ENCODE peak calls at places on chromosome 19, in six cellular contexts. Q, A, B, G, C and J are unnamed samples.

GRCh38 chr19:41214161-41214560 is 4.9 kb upstream of the AXL start:
- DNase-seq in Q (no peak), A (no peak), B (no peak), G (no peak), C (no peak), J (no peak)

GRCh38 chr19:342801-343421 is 1.7 kb downstream of the MIER2 start:
- DNase-seq in Q (no peak), A (no peak), B (no peak), G (no peak), C (no peak), J (peak)

GRCh38 chr19:17105548-17105947 is 30.0 kb downstream of the MYO9B start:
- DNase-seq in Q (no peak), A (no peak), B (no peak), G (no peak), C (no peak), J (no peak)

GRCh38 chr19:33293255-33294057 is 8.9 kb downstream of the CEBPA start:
- DNase-seq in Q (no peak), A (peak), B (no peak), G (no peak), C (no peak), J (no peak)

GRCh38 chr19:12111176-12111575 is 29.0 kb downstream of the ZNF20 start:
- DNase-seq in Q (no peak), A (no peak), B (no peak), G (no peak), C (no peak), J (no peak)

GRCh38 chr19:32131037-32131436 is 214.4 kb upstream of the ZNF507 start:
- DNase-seq in Q (no peak), A (no peak), B (no peak), G (no peak), C (no peak), J (no peak)

GRCh38 chr19:39199025-39199424 is 2.3 kb downstream of the NCCRP1 start:
- DNase-seq in Q (no peak), A (no peak), B (no peak), G (no peak), C (no peak), J (no peak)

GRCh38 chr19:46460981-46461380 is 10.4 kb downstream of the PNMA8A start:
- DNase-seq in Q (no peak), A (no peak), B (no peak), G (no peak), C (no peak), J (no peak)

GRCh38 chr19:44072543-44073401 is 813 bp downstream of the ZNF284 start:
- DNase-seq in Q (no peak), A (peak), B (no peak), G (no peak), C (no peak), J (no peak)

GRCh38 chr19:6065685-6066365 is 44.5 kb downstream of the RFX2 start:
- DNase-seq in Q (no peak), A (peak), B (peak), G (peak), C (peak), J (no peak)

GRCh38 chr19:4388171-4389063 is 11.9 kb downstream of the SH3GL1 start:
- DNase-seq in Q (no peak), A (no peak), B (no peak), G (no peak), C (no peak), J (no peak)

GRCh38 chr19:48624067-48624594 is 4.8 kb downstream of the SPHK2 start:
- DNase-seq in Q (peak), A (peak), B (peak), G (peak), C (peak), J (peak)

GRCh38 chr19:31497709-31498108 is 148.5 kb upstream of the TSHZ3 start:
- DNase-seq in Q (no peak), A (no peak), B (no peak), G (no peak), C (no peak), J (no peak)

GRCh38 chr19:2099937-2100718 is 3.4 kb downstream of the IZUMO4 start:
- DNase-seq in Q (no peak), A (no peak), B (no peak), G (no peak), C (no peak), J (no peak)

GRCh38 chr19:16851031-16851712 is 22.0 kb downstream of the SIN3B start:
- DNase-seq in Q (no peak), A (no peak), B (no peak), G (no peak), C (no peak), J (no peak)

GRCh38 chr19:45444318-45445041 is 20.8 kb upstream of the ERCC1 start:
- DNase-seq in Q (no peak), A (peak), B (no peak), G (peak), C (peak), J (no peak)

GRCh38 chr19:10284641-10285278 is 2.0 kb upstream of the ICAM4 start:
- DNase-seq in Q (no peak), A (no peak), B (no peak), G (no peak), C (no peak), J (no peak)

GRCh38 chr19:2584002-2584401 is 108.1 kb downstream of the GADD45B start:
- DNase-seq in Q (no peak), A (no peak), B (no peak), G (no peak), C (peak), J (no peak)

GRCh38 chr19:18415177-18415867 is 3.9 kb upstream of the SSBP4 start:
- DNase-seq in Q (no peak), A (no peak), B (no peak), G (no peak), C (no peak), J (peak)

GRCh38 chr19:11781295-11782057 is 14.7 kb downstream of the ZNF441 start:
- DNase-seq in Q (no peak), A (no peak), B (no peak), G (no peak), C (no peak), J (no peak)

GRCh38 chr19:1286859-1287621 is 1.4 kb downstream of the EFNA2 start:
- DNase-seq in Q (no peak), A (no peak), B (no peak), G (no peak), C (no peak), J (no peak)

GRCh38 chr19:16315825-16316505 is 8.7 kb upstream of the KLF2 start:
- DNase-seq in Q (no peak), A (no peak), B (no peak), G (no peak), C (no peak), J (peak)

GRCh38 chr19:6455924-6456323 is 3.7 kb downstream of the SLC25A23 start:
- DNase-seq in Q (no peak), A (no peak), B (no peak), G (no peak), C (no peak), J (no peak)

GRCh38 chr19:55158848-55159793 is 1.6 kb upstream of the TNNI3 start:
- DNase-seq in Q (no peak), A (no peak), B (no peak), G (no peak), C (no peak), J (no peak)

GRCh38 chr19:16330368-16330801 is 5.8 kb downstream of the KLF2 start:
- DNase-seq in Q (no peak), A (peak), B (no peak), G (peak), C (peak), J (peak)

GRCh38 chr19:35223856-35224505 is 4.6 kb downstream of the FAM187B start:
- DNase-seq in Q (no peak), A (no peak), B (no peak), G (no peak), C (no peak), J (no peak)